ENCODE peak calls at places on chromosomes 16 and 17, in five cellular contexts. U, L, G, R and J are unnamed samples.

GRCh38 chr16:11835891-11836652 is 15.3 kb downstream of the RSL1D1 start:
- DNase-seq in L (no peak), R (peak; percentile 57), U (no peak), G (no peak), J (no peak)

GRCh38 chr16:29025218-29025617 is 40.4 kb downstream of the LAT start:
- DNase-seq in L (peak; percentile 36), U (no peak), R (no peak), G (no peak), J (no peak)

GRCh38 chr16:10682604-10683003 is 12.1 kb downstream of the TEKT5 start:
- DNase-seq in R (no peak), L (no peak), G (no peak), U (no peak), J (no peak)

GRCh38 chr16:15829460-15829859 is 27.4 kb downstream of the MYH11 start:
- DNase-seq in L (peak; percentile 66), G (peak; percentile 47), U (peak; percentile 69), R (peak; percentile 4), J (no peak)

GRCh38 chr17:31538080-31538762 is 146.7 kb downstream of the RAB11FIP4 start:
- DNase-seq in L (peak; percentile 90), U (no peak), R (no peak), G (no peak), J (no peak)

GRCh38 chr16:75003931-75004330 is 5.1 kb downstream of the ZNRF1 start:
- DNase-seq in U (no peak), L (no peak), G (no peak), R (no peak), J (no peak)

GRCh38 chr17:83137523-83137922 is 58.1 kb downstream of the METRNL start:
- DNase-seq in U (no peak), G (no peak), R (no peak), L (no peak), J (no peak)

GRCh38 chr17:82358467-82359350 is at the start of gene TEX19:
- DNase-seq in R (no peak), L (no peak), G (no peak), U (no peak), J (no peak)

GRCh38 chr17:64115871-64116534 is 13.9 kb downstream of the ERN1 start:
- DNase-seq in G (no peak), L (no peak), R (peak; percentile 95), U (no peak), J (no peak)

GRCh38 chr17:273994-274832 is 78.4 kb downstream of the RPH3AL start:
- DNase-seq in L (peak; percentile 34), R (no peak), U (no peak), G (no peak), J (no peak)

GRCh38 chr17:45104029-45104428 is 28.3 kb downstream of the PLCD3 start:
- DNase-seq in G (no peak), L (no peak), R (no peak), U (no peak), J (no peak)

GRCh38 chr17:9410285-9410684 is 165.3 kb downstream of the STX8 start:
- DNase-seq in G (no peak), L (no peak), U (no peak), R (peak; percentile 7), J (no peak)

GRCh38 chr17:71427801-71428200 is 693.0 kb upstream of the SOX9 start:
- DNase-seq in U (no peak), G (no peak), R (no peak), L (no peak), J (no peak)

GRCh38 chr16:47851026-47851610 is 304.7 kb downstream of the ABCC12 start:
- DNase-seq in U (no peak), R (no peak), G (no peak), L (no peak), J (peak; percentile 37)

GRCh38 chr16:81053761-81054160 is 18.1 kb downstream of the ATMIN start:
- DNase-seq in G (no peak), U (no peak), L (no peak), R (no peak), J (no peak)

GRCh38 chr16:68332411-68333121 is 21.7 kb downstream of the PRMT7 start:
- DNase-seq in G (no peak), R (peak; percentile 65), L (peak; percentile 54), U (no peak), J (no peak)

GRCh38 chr17:36940313-36941264 is 3.3 kb downstream of the LHX1 start:
- DNase-seq in G (no peak), L (no peak), R (no peak), U (no peak), J (no peak)

GRCh38 chr17:73323622-73324455 is 12.0 kb upstream of the CDC42EP4 start:
- DNase-seq in G (no peak), U (no peak), L (no peak), R (no peak), J (no peak)

GRCh38 chr17:50634123-50634914 is at the start of gene ABCC3:
- DNase-seq in U (no peak), G (peak; percentile 55), L (peak; percentile 82), R (peak; percentile 23), J (no peak)

GRCh38 chr17:61431594-61432311 is 20.5 kb upstream of the TBX4 start:
- DNase-seq in U (no peak), G (no peak), R (peak; percentile 85), L (no peak), J (no peak)

GRCh38 chr16:48592839-48593429 is 17.0 kb downstream of the N4BP1 start:
- DNase-seq in U (no peak), R (no peak), G (no peak), L (no peak), J (no peak)

GRCh38 chr16:27215660-27216059 is 12.3 kb downstream of the KDM8 start:
- DNase-seq in L (no peak), U (no peak), R (no peak), G (no peak), J (no peak)

GRCh38 chr16:66167564-66168291 is 198.8 kb upstream of the CDH5 start:
- DNase-seq in R (no peak), U (no peak), L (no peak), G (no peak), J (no peak)

GRCh38 chr17:28252436-28252835 is 66.6 kb upstream of the TMEM97 start:
- DNase-seq in L (no peak), R (peak; percentile 50), U (no peak), G (no peak), J (no peak)

DNA sequence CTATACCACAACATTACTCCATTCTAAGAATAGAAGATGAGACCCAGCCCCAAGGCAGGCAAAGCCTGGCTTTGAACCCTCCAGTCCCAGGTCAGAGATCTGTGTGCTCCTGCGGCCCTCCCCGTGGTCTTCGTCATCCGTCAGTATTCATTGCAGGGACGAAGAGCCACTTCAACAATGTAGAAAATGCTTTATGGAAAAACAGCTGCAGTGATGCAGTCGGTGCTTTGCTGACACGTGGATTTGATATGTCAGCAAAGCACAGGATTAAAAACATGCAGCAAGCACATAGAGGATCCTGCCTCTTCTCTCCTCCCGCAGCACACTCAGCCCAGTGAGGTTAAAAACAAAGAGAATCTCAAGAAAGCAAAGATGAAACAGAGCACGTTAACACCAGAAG is 117.1 kb upstream of the AXIN2 start:
- DNase-seq in U (no peak), G (no peak), L (no peak), R (peak; percentile 44), J (no peak)
- H3K27ac ChIP-seq in U (no peak overlapping the region), G (no peak overlapping the region), L (no peak overlapping the region), R (no peak overlapping the region), J (no peak overlapping the region)

GRCh38 chr17:76579281-76579680 is 6.4 kb downstream of the ST6GALNAC2 start:
- DNase-seq in G (no peak), L (no peak), R (no peak), U (no peak), J (no peak)

GRCh38 chr17:76578376-76578775 is 7.3 kb downstream of the ST6GALNAC2 start:
- DNase-seq in R (no peak), L (no peak), U (no peak), G (no peak), J (no peak)

GRCh38 chr17:76575570-76575969 is 10.1 kb downstream of the ST6GALNAC2 start:
- DNase-seq in R (no peak), U (no peak), G (no peak), L (no peak), J (no peak)

GRCh38 chr17:76576189-76576588 is 9.5 kb downstream of the ST6GALNAC2 start:
- DNase-seq in U (no peak), R (peak; percentile 40), L (no peak), G (no peak), J (no peak)

DNA sequence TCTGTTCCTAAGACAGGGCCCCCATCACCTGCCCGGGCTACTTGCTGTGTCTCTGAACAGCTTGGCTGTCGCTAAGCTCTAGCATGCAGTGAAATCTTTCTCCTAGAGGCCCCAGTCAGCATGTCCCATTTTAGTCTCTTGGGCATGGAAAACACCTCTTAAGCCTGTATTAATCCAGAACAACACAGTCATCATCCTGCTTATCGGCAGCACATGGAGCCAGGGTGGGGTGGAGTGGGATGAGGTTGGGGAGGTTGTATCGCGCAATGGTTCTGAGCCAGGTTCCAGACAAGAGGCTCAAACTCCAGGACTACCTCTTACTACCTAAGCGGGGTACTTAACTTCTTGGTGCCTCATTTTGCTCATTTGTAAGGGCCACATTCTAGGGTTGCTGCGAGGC is 7.8 kb downstream of the ST6GALNAC2 start:
- DNase-seq in R (no peak), L (no peak), G (no peak), U (no peak), J (no peak)
- H3K27ac ChIP-seq in R (no peak overlapping the region), L (no peak overlapping the region), G (no peak overlapping the region), U (no peak overlapping the region), J (no peak overlapping the region)

GRCh38 chr17:58557981-58558380 is 43.5 kb upstream of the MTMR4 start:
- DNase-seq in R (no peak), G (no peak), U (no peak), L (no peak), J (no peak)
- H3K27ac ChIP-seq in R (no peak overlapping the region), G (no peak overlapping the region), U (no peak overlapping the region), L (no peak overlapping the region), J (peak overlapping the region; percentile 71)

GRCh38 chr16:3088450-3088849 is 10.6 kb downstream of the ZSCAN10 start:
- DNase-seq in L (no peak), R (no peak), U (no peak), G (no peak), J (no peak)
- H3K27ac ChIP-seq in L (no peak overlapping the region), R (no peak overlapping the region), U (no peak overlapping the region), G (peak overlapping the region; percentile 87), J (no peak overlapping the region)

DNA sequence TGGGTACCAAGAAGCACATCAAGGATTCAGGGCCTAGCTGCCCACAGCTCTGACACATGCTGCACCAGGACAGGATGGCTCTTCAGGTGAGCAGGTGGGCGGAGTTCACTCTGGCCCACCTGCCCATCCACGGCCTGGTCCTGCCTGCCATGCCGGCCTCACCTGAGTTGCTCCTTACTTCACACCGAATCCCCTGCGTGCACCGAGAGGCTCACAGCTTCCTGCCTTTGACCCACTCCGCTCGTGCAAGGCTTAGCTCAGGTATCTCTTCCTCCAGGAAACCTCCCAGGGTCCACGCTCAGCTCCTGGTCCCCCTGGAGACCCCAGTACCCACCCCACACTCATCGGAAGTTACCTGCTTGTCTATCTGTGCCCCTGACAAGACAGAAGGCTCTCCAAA is 21.6 kb upstream of the TNRC6C start:
- DNase-seq in U (no peak), G (no peak), R (no peak), L (no peak), J (no peak)
- H3K27ac ChIP-seq in U (no peak overlapping the region), G (no peak overlapping the region), R (no peak overlapping the region), L (no peak overlapping the region), J (no peak overlapping the region)